ENCODE peak calls at places on chromosomes 13 and 19, in seven cellular contexts. V is HCT116, O is GM12878, X is SK-N-SH, D is K562, J is HepG2, H is H1. A is an unnamed sample.
A peak's percentile ranks its signal among the peaks of the same experiment; 100 is the strongest.

GRCh38 chr13:68257111-68257842 is 1027.1 kb upstream of the PCDH9 start:
- DNase-seq in V (no peak), O (no peak), X (no peak), D (no peak), J (no peak), H (no peak), A (no peak)

GRCh38 chr19:49106648-49107135 is 7.5 kb upstream of the LIN7B start:
- DNase-seq in V (peak; percentile 43), O (no peak), X (peak; percentile 80), D (peak; percentile 34), J (peak; percentile 59), H (peak; percentile 87), A (peak; percentile 56)

GRCh38 chr19:1811942-1812425 is at the start of gene ATP8B3:
- DNase-seq in V (no peak), O (no peak), X (peak; percentile 99), D (peak; percentile 98), J (no peak), H (peak; percentile 76), A (no peak)

GRCh38 chr13:41250993-41251392 is 12.4 kb downstream of the MTRF1 start:
- DNase-seq in V (no peak), O (no peak), X (no peak), D (no peak), J (no peak), H (no peak), A (no peak)

GRCh38 chr19:2426661-2427322 is 594 bp downstream of the TIMM13 start:
- DNase-seq in V (peak; percentile 16), O (no peak), X (peak; percentile 94), D (peak; percentile 88), J (peak; percentile 64), H (peak; percentile 79), A (peak; percentile 69)

GRCh38 chr19:13025819-13026477 is 30.7 kb downstream of the NFIX start:
- DNase-seq in V (no peak), O (no peak), X (no peak), D (no peak), J (no peak), H (no peak), A (no peak)

GRCh38 chr19:27720155-27720554 is 1492.8 kb downstream of the UQCRFS1 start:
- DNase-seq in V (no peak), O (no peak), X (no peak), D (no peak), J (no peak), H (no peak), A (no peak)

GRCh38 chr13:40787062-40787461 is 2.3 kb upstream of the SLC25A15 start:
- DNase-seq in V (no peak), O (no peak), X (no peak), D (no peak), J (no peak), H (no peak), A (no peak)

GRCh38 chr13:101144808-101145419 is 271.4 kb downstream of the NALCN start:
- DNase-seq in V (peak; percentile 39), O (peak; percentile 5), X (peak; percentile 46), D (peak; percentile 28), J (peak; percentile 38), H (no peak), A (no peak)

GRCh38 chr19:43526884-43527859 is at the start of gene ETHE1:
- DNase-seq in V (no peak), O (no peak), X (peak; percentile 92), D (peak; percentile 92), J (peak; percentile 44), H (peak; percentile 92), A (peak; percentile 44)

GRCh38 chr19:48745208-48745995 is 1.3 kb downstream of the IZUMO1 start:
- DNase-seq in V (no peak), O (no peak), X (peak; percentile 78), D (peak; percentile 63), J (peak; percentile 51), H (peak; percentile 72), A (peak; percentile 69)

GRCh38 chr19:33159893-33160292 is 28.0 kb downstream of the WDR88 start:
- DNase-seq in V (no peak), O (no peak), X (no peak), D (no peak), J (no peak), H (no peak), A (no peak)

GRCh38 chr19:30676990-30677679 is 305.0 kb downstream of the ZNF536 start:
- DNase-seq in V (no peak), O (no peak), X (no peak), D (no peak), J (no peak), H (no peak), A (no peak)

GRCh38 chr19:17975032-17975431 is 8.1 kb downstream of the KCNN1 start:
- DNase-seq in V (no peak), O (no peak), X (no peak), D (no peak), J (no peak), H (no peak), A (no peak)

GRCh38 chr13:51479199-51479523 is 26.3 kb upstream of the INTS6 start:
- DNase-seq in V (no peak), O (no peak), X (no peak), D (no peak), J (peak; percentile 51), H (no peak), A (no peak)

GRCh38 chr13:96994030-96994848 is at the start of gene OXGR1:
- DNase-seq in V (no peak), O (no peak), X (peak; percentile 65), D (peak; percentile 4), J (no peak), H (peak; percentile 67), A (peak; percentile 16)

GRCh38 chr19:2113436-2114211 is 16.9 kb downstream of the IZUMO4 start:
- DNase-seq in V (no peak), O (no peak), X (no peak), D (no peak), J (no peak), H (no peak), A (no peak)

GRCh38 chr13:110410000-110410399 is 102.9 kb downstream of the COL4A2 start:
- DNase-seq in V (no peak), O (no peak), X (no peak), D (no peak), J (no peak), H (no peak), A (no peak)

GRCh38 chr13:44758595-44759221 is 182.6 kb upstream of the TSC22D1 start:
- DNase-seq in V (no peak), O (no peak), X (no peak), D (no peak), J (peak; percentile 22), H (no peak), A (peak; percentile 67)

GRCh38 chr19:6692027-6692426 is 22.1 kb upstream of the TNFSF14 start:
- DNase-seq in V (no peak), O (no peak), X (no peak), D (no peak), J (no peak), H (no peak), A (no peak)

GRCh38 chr19:6694147-6694815 is 24.3 kb upstream of the TNFSF14 start:
- DNase-seq in V (peak; percentile 38), O (no peak), X (no peak), D (peak; percentile 69), J (peak; percentile 53), H (no peak), A (no peak)

GRCh38 chr19:6693056-6693471 is 23.1 kb upstream of the TNFSF14 start:
- DNase-seq in V (no peak), O (no peak), X (no peak), D (peak; percentile 38), J (no peak), H (no peak), A (no peak)

GRCh38 chr19:6691342-6691741 is 21.4 kb upstream of the TNFSF14 start:
- DNase-seq in V (no peak), O (no peak), X (no peak), D (no peak), J (no peak), H (no peak), A (no peak)

DNA sequence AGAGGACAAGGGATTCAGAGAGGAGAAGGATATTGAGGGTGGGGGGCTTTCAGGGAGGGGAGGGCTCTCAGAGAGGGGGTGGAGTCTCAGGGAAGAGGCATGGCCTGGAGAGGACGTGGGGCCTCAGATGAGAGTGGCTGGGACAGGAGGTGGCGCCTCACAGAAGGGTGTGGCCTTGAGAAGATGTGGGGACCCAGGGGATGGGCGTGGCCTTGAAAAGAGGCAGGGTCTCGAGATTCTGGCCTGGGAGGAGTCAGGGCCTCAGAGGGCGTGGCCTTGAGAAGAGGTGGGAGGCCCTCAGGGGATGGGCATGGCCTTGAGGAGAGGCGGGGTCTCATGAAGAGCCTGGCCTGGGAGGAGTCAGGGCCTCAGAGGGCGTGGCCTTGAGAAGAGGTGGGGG is 23.7 kb upstream of the TNFSF14 start:
- DNase-seq in V (no peak), O (no peak), X (no peak), D (peak; percentile 74), J (peak; percentile 36), H (no peak), A (peak; percentile 48)
- TF ChIP-seq JUND in V (no peak), O (no peak), X (no peak), D (no peak), J (no peak), H (no peak), A (no peak)

DNA sequence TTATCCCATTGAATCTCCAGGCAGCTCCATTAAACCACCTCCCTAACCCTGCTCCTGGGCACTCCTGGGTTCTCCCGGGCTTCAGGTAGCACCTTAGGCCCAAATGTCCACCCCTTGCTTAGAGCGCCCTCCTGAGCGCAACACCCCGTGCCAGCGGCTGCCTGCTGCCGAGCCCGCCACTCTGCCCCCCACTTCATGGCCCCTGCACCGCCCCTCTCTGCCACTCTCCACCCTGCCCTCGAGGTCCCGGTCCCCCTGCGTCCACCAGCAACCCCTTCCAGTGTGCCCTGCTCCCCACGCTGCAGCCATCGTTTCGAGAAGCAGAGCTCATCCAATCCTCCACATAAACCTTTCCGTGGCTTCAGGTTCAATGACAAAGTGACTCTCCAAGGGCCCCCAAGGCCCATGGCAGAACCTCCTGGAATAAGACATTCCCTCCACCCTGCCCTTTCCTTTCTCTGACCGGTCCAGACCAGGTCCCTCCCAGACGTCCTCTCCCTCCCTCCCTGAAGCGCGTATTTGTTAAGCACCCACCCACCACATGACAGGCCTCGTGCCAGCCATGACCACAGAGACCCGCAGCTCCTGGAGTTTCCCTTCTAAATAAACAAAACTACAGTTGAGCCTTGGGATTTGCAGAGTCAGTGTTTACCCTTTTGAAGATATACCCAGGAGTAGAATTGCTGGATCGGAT is 66.6 kb downstream of the ARHGEF18 start:
- DNase-seq in V (no peak), O (no peak), X (no peak), D (no peak), J (peak; percentile 74), H (no peak), A (no peak)
- TF ChIP-seq JUND in V (no peak), O (no peak), X (no peak), D (no peak), J (no peak), H (no peak), A (no peak)

DNA sequence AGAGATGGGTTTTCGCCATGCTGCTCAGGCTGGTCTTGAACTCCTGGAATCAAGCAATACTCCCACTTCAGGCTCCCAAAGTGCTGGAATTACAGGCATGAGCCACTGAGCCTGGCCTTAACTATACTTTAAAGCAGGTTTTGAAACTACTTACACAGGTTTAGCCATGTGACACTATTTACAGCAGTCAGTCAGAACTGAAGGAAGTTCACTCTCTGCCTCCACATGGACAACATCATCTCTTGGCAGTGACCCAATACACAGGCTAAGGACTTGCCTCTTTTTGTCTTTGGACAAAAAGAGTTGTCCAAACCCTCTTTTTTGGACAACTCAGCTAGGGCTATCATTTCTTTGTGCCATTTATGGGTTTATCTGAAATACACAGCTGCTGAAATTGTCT is 89.0 kb upstream of the CLDN10 start:
- DNase-seq in V (no peak), O (no peak), X (no peak), D (no peak), J (no peak), H (no peak), A (peak; percentile 24)
- TF ChIP-seq JUND in V (no peak), O (no peak), X (no peak), D (no peak), J (no peak), H (no peak), A (no peak)

GRCh38 chr19:35828694-35829301 is 16.2 kb upstream of the PRODH2 start:
- DNase-seq in V (no peak), O (no peak), X (no peak), D (peak; percentile 73), J (peak; percentile 66), H (peak; percentile 88), A (peak; percentile 75)
- TF ChIP-seq JUND in V (no peak), O (no peak), X (no peak), D (peak; percentile 32), J (peak; percentile 64), H (no peak), A (no peak)